ENCODE peak calls at places on chromosomes 1 and 21, in eight cellular contexts. M, E, I, Y, L, A, P and S are unnamed samples.

GRCh38 chr1:24418898-24419628 is 3.5 kb downstream of the NIPAL3 start:
- DNase-seq in E (peak), M (no peak), P (peak), I (no peak), L (no peak), A (no peak), Y (no peak), S (peak)

GRCh38 chr1:166974647-166975345 is 544 bp downstream of the ILDR2 start:
- DNase-seq in P (no peak), E (peak), L (no peak), M (no peak), Y (peak), A (peak), I (peak), S (no peak)

GRCh38 chr1:59066231-59066630 is 230.7 kb upstream of the FGGY start:
- DNase-seq in M (no peak), L (no peak), Y (no peak), A (no peak), I (no peak), P (no peak), E (no peak), S (no peak)

GRCh38 chr21:35208810-35209517 is 159.9 kb upstream of the RUNX1 start:
- DNase-seq in A (no peak), P (no peak), E (no peak), L (no peak), Y (no peak), M (no peak), I (no peak), S (no peak)

GRCh38 chr21:42091899-42092508 is 20.9 kb downstream of the UMODL1 start:
- DNase-seq in P (no peak), Y (no peak), I (no peak), A (no peak), M (no peak), E (no peak), L (no peak), S (no peak)

GRCh38 chr1:241934181-241934815 is 23.3 kb upstream of the BECN2 start:
- DNase-seq in Y (no peak), M (peak), P (no peak), I (no peak), A (no peak), L (no peak), E (no peak), S (no peak)

GRCh38 chr1:78836736-78837135 is 169.8 kb downstream of the ADGRL4 start:
- DNase-seq in A (no peak), L (no peak), I (no peak), M (no peak), P (no peak), E (no peak), Y (peak), S (no peak)

GRCh38 chr21:28834335-28835238 is 158.1 kb downstream of the LTN1 start:
- DNase-seq in A (no peak), L (no peak), P (no peak), M (no peak), E (no peak), I (no peak), Y (no peak), S (no peak)

GRCh38 chr1:41520951-41521742 is 36.7 kb upstream of the EDN2 start:
- DNase-seq in M (no peak), P (no peak), E (no peak), I (no peak), Y (no peak), L (no peak), A (no peak), S (no peak)

GRCh38 chr1:185541861-185542260 is 192.3 kb upstream of the HMCN1 start:
- DNase-seq in L (no peak), E (no peak), A (no peak), M (no peak), Y (no peak), I (no peak), P (no peak), S (no peak)

GRCh38 chr1:9097947-9098705 is 28.7 kb upstream of the SLC2A5 start:
- DNase-seq in A (no peak), Y (no peak), I (no peak), E (no peak), P (no peak), M (no peak), L (no peak), S (no peak)

GRCh38 chr1:15261155-15262002 is 14.4 kb downstream of the FHAD1 start:
- DNase-seq in I (no peak), A (peak), M (no peak), Y (no peak), E (peak), P (peak), L (no peak), S (no peak)

GRCh38 chr1:12760256-12760795 is 13.2 kb upstream of the PRAMEF12 start:
- DNase-seq in M (no peak), P (no peak), E (no peak), A (no peak), L (no peak), Y (no peak), I (no peak), S (no peak)

GRCh38 chr1:20604678-20605077 is 15.8 kb downstream of the CDA start:
- DNase-seq in M (no peak), L (peak), A (no peak), Y (no peak), P (no peak), I (no peak), E (no peak), S (no peak)

GRCh38 chr1:200233393-200233792 is 176.4 kb downstream of the ZNF281 start:
- DNase-seq in L (no peak), M (no peak), A (no peak), P (no peak), I (no peak), Y (peak), E (no peak), S (no peak)

GRCh38 chr1:218447010-218447689 is 102.0 kb downstream of the TGFB2 start:
- DNase-seq in Y (no peak), A (no peak), E (no peak), P (no peak), L (no peak), I (no peak), M (no peak), S (no peak)

GRCh38 chr1:248404024-248404423 is 1.2 kb downstream of the OR2T1 start:
- DNase-seq in L (peak), P (no peak), I (no peak), Y (peak), M (no peak), A (no peak), E (no peak), S (no peak)

GRCh38 chr1:59272507-59272906 is 24.4 kb upstream of the FGGY start:
- DNase-seq in E (no peak), L (peak), Y (no peak), M (no peak), P (no peak), I (no peak), A (no peak), S (no peak)

GRCh38 chr1:10628685-10629084 is 153.9 kb downstream of the PEX14 start:
- DNase-seq in L (no peak), Y (no peak), M (no peak), I (no peak), A (peak), E (no peak), P (peak), S (no peak)